ENCODE peak calls at places on chromosomes 11 and 22, in ten cellular contexts. K is CD4-positive, CD25-positive, alpha-beta regulatory T cell; O is iris pigment epithelial cell; S is NCI-H82; F is epithelial cell of esophagus; Z is activated CD8-positive, alpha-beta memory T cell treated with anti-CD3 and anti-CD28 coated beads, Interleukin-2, amount 50 U/mL, for 48 hours; M is non-pigmented ciliary epithelial cell; X is activated CD4-positive, alpha-beta T cell treated with anti-CD3 and anti-CD28 coated beads for 4 hours; L is activated CD8-positive, alpha-beta T cell treated with anti-CD3 and anti-CD28 coated beads for 36 hours; T is fibroblast of pulmonary artery. C is an unnamed sample.

GRCh38 chr11:47967577-47968230 is 12.7 kb upstream of the PTPRJ start:
- DNase-seq in K (no peak), O (no peak), S (no peak), F (no peak), Z (no peak), M (no peak), X (no peak), L (no peak), T (no peak), C (no peak)

GRCh38 chr22:27074016-27074415 is 416.6 kb downstream of the MIAT start:
- DNase-seq in K (no peak), O (no peak), S (no peak), F (no peak), Z (no peak), M (no peak), X (no peak), L (no peak), T (no peak), C (no peak)

GRCh38 chr11:34351687-34352469 is 5.9 kb downstream of the ABTB2 start:
- DNase-seq in K (no peak), O (no peak), S (no peak), F (no peak), Z (no peak), M (no peak), X (no peak), L (no peak), T (no peak), C (no peak)

GRCh38 chr11:83566948-83567347 is 280.8 kb upstream of the CCDC90B start:
- DNase-seq in K (no peak), O (peak), S (no peak), F (peak), Z (no peak), M (peak), X (no peak), L (no peak), T (peak), C (peak)

GRCh38 chr22:40261783-40262182 is 84.1 kb downstream of the TNRC6B start:
- DNase-seq in K (no peak), O (no peak), S (no peak), F (no peak), Z (no peak), M (no peak), X (no peak), L (no peak), T (no peak), C (no peak)

GRCh38 chr11:105022998-105023397 is at the start of gene CASP5:
- DNase-seq in K (no peak), O (no peak), S (no peak), F (no peak), Z (no peak), M (no peak), X (no peak), L (no peak), T (no peak), C (no peak)

GRCh38 chr11:30914143-30914762 is 328.1 kb upstream of the MPPED2 start:
- DNase-seq in K (no peak), O (peak), S (peak), F (peak), Z (no peak), M (no peak), X (no peak), L (peak), T (peak), C (no peak)

GRCh38 chr11:106087815-106088435 is 10.5 kb downstream of the AASDHPPT start:
- DNase-seq in K (peak), O (peak), S (peak), F (peak), Z (peak), M (no peak), X (peak), L (peak), T (peak), C (peak)

GRCh38 chr11:57205046-57205671 is 23.4 kb downstream of the LRRC55 start:
- DNase-seq in K (no peak), O (peak), S (no peak), F (peak), Z (no peak), M (peak), X (no peak), L (no peak), T (peak), C (peak)

GRCh38 chr11:126430581-126431320 is 75.3 kb downstream of the ST3GAL4 start:
- DNase-seq in K (no peak), O (no peak), S (no peak), F (no peak), Z (no peak), M (no peak), X (no peak), L (no peak), T (no peak), C (peak)

GRCh38 chr22:46142548-46143490 is 7.5 kb upstream of the PPARA start:
- DNase-seq in K (no peak), O (no peak), S (no peak), F (no peak), Z (no peak), M (no peak), X (no peak), L (no peak), T (no peak), C (no peak)

GRCh38 chr22:36425977-36426523 is 38.3 kb upstream of the MYH9 start:
- DNase-seq in K (no peak), O (peak), S (peak), F (no peak), Z (no peak), M (no peak), X (no peak), L (no peak), T (peak), C (peak)

GRCh38 chr22:47400701-47401591 is 638.5 kb downstream of the TBC1D22A start:
- DNase-seq in K (no peak), O (no peak), S (no peak), F (no peak), Z (no peak), M (no peak), X (no peak), L (no peak), T (no peak), C (no peak)

GRCh38 chr11:114237321-114238280 is 58.6 kb upstream of the NNMT start:
- DNase-seq in K (no peak), O (peak), S (no peak), F (no peak), Z (no peak), M (no peak), X (no peak), L (no peak), T (no peak), C (peak)

GRCh38 chr11:115199501-115199900 is 304.7 kb downstream of the CADM1 start:
- DNase-seq in K (no peak), O (peak), S (no peak), F (no peak), Z (no peak), M (no peak), X (no peak), L (no peak), T (no peak), C (no peak)

GRCh38 chr11:114815176-114815575 is 136.8 kb downstream of the NXPE2 start:
- DNase-seq in K (no peak), O (no peak), S (no peak), F (no peak), Z (no peak), M (no peak), X (no peak), L (no peak), T (no peak), C (no peak)

GRCh38 chr11:23988381-23989006 is 508.4 kb upstream of the LUZP2 start:
- DNase-seq in K (no peak), O (peak), S (no peak), F (no peak), Z (no peak), M (peak), X (no peak), L (no peak), T (peak), C (peak)

GRCh38 chr11:128503231-128503991 is 83.9 kb downstream of the ETS1 start:
- DNase-seq in K (peak), O (peak), S (peak), F (peak), Z (no peak), M (peak), X (no peak), L (peak), T (peak), C (peak)

GRCh38 chr11:93942176-93942575 is 79.0 kb upstream of the HEPHL1 start:
- DNase-seq in K (no peak), O (no peak), S (no peak), F (no peak), Z (no peak), M (no peak), X (no peak), L (no peak), T (no peak), C (no peak)

GRCh38 chr11:9386901-9387300 is 2.4 kb downstream of the IPO7 start:
- DNase-seq in K (no peak), O (no peak), S (no peak), F (no peak), Z (no peak), M (no peak), X (no peak), L (no peak), T (no peak), C (no peak)

GRCh38 chr11:114011443-114011842 is 36.5 kb downstream of the HTR3A start:
- DNase-seq in K (no peak), O (no peak), S (no peak), F (no peak), Z (no peak), M (no peak), X (no peak), L (no peak), T (no peak), C (no peak)

GRCh38 chr22:19766235-19766505 is 5.6 kb downstream of the TBX1 start:
- DNase-seq in K (no peak), O (no peak), S (no peak), F (no peak), Z (no peak), M (no peak), X (no peak), L (no peak), T (no peak), C (no peak)

GRCh38 chr11:64009710-64010109 is 23.5 kb downstream of the OTUB1 start:
- DNase-seq in K (no peak), O (no peak), S (no peak), F (no peak), Z (no peak), M (no peak), X (no peak), L (no peak), T (no peak), C (no peak)

GRCh38 chr11:113105584-113105983 is 144.4 kb downstream of the NCAM1 start:
- DNase-seq in K (no peak), O (peak), S (no peak), F (peak), Z (no peak), M (no peak), X (no peak), L (no peak), T (no peak), C (no peak)

GRCh38 chr11:43555811-43556210 is 124.7 kb upstream of the HSD17B12 start:
- DNase-seq in K (no peak), O (peak), S (no peak), F (no peak), Z (no peak), M (no peak), X (no peak), L (no peak), T (peak), C (peak)

C was measured in HCEC 1CT.